ENCODE peak calls at places on chromosome 22, in eight cellular contexts. One of them, this sample, is unnamed.

GRCh38 chr22:24325105-24325757 is 54.6 kb downstream of the SPECC1L start:
- DNase-seq in pancreas: no peak
- DNase-seq in lower lobe of right lung: no peak
- DNase-seq in WERI-Rb-1: peak
- DNase-seq in BE2C: peak
- DNase-seq in colonic mucosa: peak
- DNase-seq in astrocyte of the spinal cord: peak
- DNase-seq in HCT116: no peak
- DNase-seq in this sample: peak

GRCh38 chr22:25148149-25148691 is 51.4 kb upstream of the CRYBB3 start:
- DNase-seq in pancreas: peak
- DNase-seq in lower lobe of right lung: no peak
- DNase-seq in WERI-Rb-1: no peak
- DNase-seq in BE2C: no peak
- DNase-seq in colonic mucosa: peak
- DNase-seq in astrocyte of the spinal cord: no peak
- DNase-seq in HCT116: no peak
- DNase-seq in this sample: no peak

GRCh38 chr22:46830001-46830715 is 67.7 kb downstream of the TBC1D22A start:
- DNase-seq in pancreas: no peak
- DNase-seq in lower lobe of right lung: no peak
- DNase-seq in WERI-Rb-1: no peak
- DNase-seq in BE2C: peak
- DNase-seq in colonic mucosa: no peak
- DNase-seq in astrocyte of the spinal cord: peak
- DNase-seq in HCT116: no peak
- DNase-seq in this sample: peak

GRCh38 chr22:21450320-21450831 is 16.8 kb upstream of the TMEM191C start:
- DNase-seq in pancreas: no peak
- DNase-seq in lower lobe of right lung: peak
- DNase-seq in WERI-Rb-1: no peak
- DNase-seq in BE2C: peak
- DNase-seq in colonic mucosa: peak
- DNase-seq in astrocyte of the spinal cord: no peak
- DNase-seq in HCT116: no peak
- DNase-seq in this sample: no peak

GRCh38 chr22:44719586-44720368 is 17.8 kb downstream of the PRR5 start:
- DNase-seq in pancreas: peak
- DNase-seq in lower lobe of right lung: no peak
- DNase-seq in WERI-Rb-1: peak
- DNase-seq in BE2C: peak
- DNase-seq in colonic mucosa: no peak
- DNase-seq in astrocyte of the spinal cord: no peak
- DNase-seq in HCT116: no peak
- DNase-seq in this sample: peak

GRCh38 chr22:41544671-41545476 is 604 bp upstream of the POLR3H start:
- DNase-seq in pancreas: no peak
- DNase-seq in lower lobe of right lung: no peak
- DNase-seq in WERI-Rb-1: no peak
- DNase-seq in BE2C: no peak
- DNase-seq in colonic mucosa: no peak
- DNase-seq in astrocyte of the spinal cord: no peak
- DNase-seq in HCT116: no peak
- DNase-seq in this sample: no peak

GRCh38 chr22:24550028-24550901 is 4.7 kb downstream of the GUCD1 start:
- DNase-seq in pancreas: peak
- DNase-seq in lower lobe of right lung: no peak
- DNase-seq in WERI-Rb-1: no peak
- DNase-seq in BE2C: no peak
- DNase-seq in colonic mucosa: peak
- DNase-seq in astrocyte of the spinal cord: no peak
- DNase-seq in HCT116: no peak
- DNase-seq in this sample: no peak

GRCh38 chr22:21098099-21098671 is 52.4 kb downstream of the LRRC74B start:
- DNase-seq in pancreas: no peak
- DNase-seq in lower lobe of right lung: no peak
- DNase-seq in WERI-Rb-1: no peak
- DNase-seq in BE2C: no peak
- DNase-seq in colonic mucosa: no peak
- DNase-seq in astrocyte of the spinal cord: no peak
- DNase-seq in HCT116: peak
- DNase-seq in this sample: no peak

GRCh38 chr22:24588370-24588755 is 4.5 kb downstream of the LRRC75B start:
- DNase-seq in pancreas: peak
- DNase-seq in lower lobe of right lung: no peak
- DNase-seq in WERI-Rb-1: no peak
- DNase-seq in BE2C: no peak
- DNase-seq in colonic mucosa: no peak
- DNase-seq in astrocyte of the spinal cord: peak
- DNase-seq in HCT116: no peak
- DNase-seq in this sample: no peak

GRCh38 chr22:47391169-47392053 is 629.0 kb downstream of the TBC1D22A start:
- DNase-seq in pancreas: no peak
- DNase-seq in lower lobe of right lung: no peak
- DNase-seq in WERI-Rb-1: no peak
- DNase-seq in BE2C: no peak
- DNase-seq in colonic mucosa: no peak
- DNase-seq in astrocyte of the spinal cord: no peak
- DNase-seq in HCT116: no peak
- DNase-seq in this sample: no peak

GRCh38 chr22:47835726-47836125 is 1073.3 kb downstream of the TBC1D22A start:
- DNase-seq in pancreas: no peak
- DNase-seq in lower lobe of right lung: no peak
- DNase-seq in WERI-Rb-1: no peak
- DNase-seq in BE2C: no peak
- DNase-seq in colonic mucosa: no peak
- DNase-seq in astrocyte of the spinal cord: peak
- DNase-seq in HCT116: peak
- DNase-seq in this sample: peak

DNA sequence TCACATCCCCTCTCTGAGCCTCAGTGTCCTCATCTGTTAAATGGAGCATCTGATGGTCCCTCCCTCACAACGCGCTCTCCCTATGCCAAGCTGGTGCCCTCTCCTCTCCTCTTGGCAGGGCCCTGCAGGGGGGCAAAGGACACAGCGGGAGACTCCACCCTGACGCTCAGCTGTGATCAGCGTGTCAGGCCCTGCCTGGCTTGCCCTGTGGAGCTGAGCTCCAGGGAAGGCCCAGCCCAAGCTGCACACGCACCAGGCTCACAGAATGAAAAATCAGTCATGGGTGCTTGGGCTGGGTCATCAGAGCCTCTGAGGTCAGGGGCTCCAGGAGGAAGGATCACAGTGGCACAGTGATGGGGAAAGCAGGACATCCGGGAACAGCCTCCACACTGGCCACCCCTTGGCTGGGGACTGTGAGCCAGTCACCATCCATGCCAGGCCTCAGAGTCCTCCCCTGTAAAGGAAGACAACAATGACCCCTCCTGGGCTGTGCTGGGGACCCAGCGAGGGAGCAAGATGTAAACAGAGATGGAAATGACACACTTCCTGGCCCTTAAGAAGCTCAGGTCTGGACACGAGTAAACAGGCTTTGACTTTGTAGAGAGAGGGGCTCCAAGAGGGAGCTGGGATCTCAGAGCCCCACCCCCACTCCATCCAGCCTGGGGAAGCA is 36.6 kb downstream of the RPL3 start:
- DNase-seq in pancreas: no peak
- DNase-seq in lower lobe of right lung: no peak
- DNase-seq in WERI-Rb-1: no peak
- DNase-seq in BE2C: no peak
- DNase-seq in colonic mucosa: no peak
- DNase-seq in astrocyte of the spinal cord: no peak
- DNase-seq in HCT116: no peak
- DNase-seq in this sample: no peak
- TF ChIP-seq CTCF in pancreas: no peak
- TF ChIP-seq CTCF in lower lobe of right lung: peak
- TF ChIP-seq CTCF in WERI-Rb-1: no peak
- TF ChIP-seq CTCF in BE2C: no peak
- TF ChIP-seq CTCF in colonic mucosa: no peak
- TF ChIP-seq CTCF in astrocyte of the spinal cord: no peak
- TF ChIP-seq CTCF in HCT116: no peak
- TF ChIP-seq CTCF in this sample: no peak

GRCh38 chr22:17802822-17803221 is 28.6 kb upstream of the BID start:
- DNase-seq in pancreas: no peak
- DNase-seq in lower lobe of right lung: no peak
- DNase-seq in WERI-Rb-1: no peak
- DNase-seq in BE2C: no peak
- DNase-seq in colonic mucosa: no peak
- DNase-seq in astrocyte of the spinal cord: no peak
- DNase-seq in HCT116: no peak
- DNase-seq in this sample: no peak

GRCh38 chr22:17806437-17806836 is 32.2 kb upstream of the BID start:
- DNase-seq in pancreas: no peak
- DNase-seq in lower lobe of right lung: no peak
- DNase-seq in WERI-Rb-1: no peak
- DNase-seq in BE2C: no peak
- DNase-seq in colonic mucosa: no peak
- DNase-seq in astrocyte of the spinal cord: no peak
- DNase-seq in HCT116: no peak
- DNase-seq in this sample: no peak

GRCh38 chr22:17802411-17802810 is 28.1 kb upstream of the BID start:
- DNase-seq in pancreas: no peak
- DNase-seq in lower lobe of right lung: no peak
- DNase-seq in WERI-Rb-1: no peak
- DNase-seq in BE2C: no peak
- DNase-seq in colonic mucosa: no peak
- DNase-seq in astrocyte of the spinal cord: no peak
- DNase-seq in HCT116: no peak
- DNase-seq in this sample: no peak

GRCh38 chr22:17804331-17805080 is 30.2 kb upstream of the BID start:
- DNase-seq in pancreas: no peak
- DNase-seq in lower lobe of right lung: no peak
- DNase-seq in WERI-Rb-1: no peak
- DNase-seq in BE2C: no peak
- DNase-seq in colonic mucosa: no peak
- DNase-seq in astrocyte of the spinal cord: no peak
- DNase-seq in HCT116: no peak
- DNase-seq in this sample: no peak

DNA sequence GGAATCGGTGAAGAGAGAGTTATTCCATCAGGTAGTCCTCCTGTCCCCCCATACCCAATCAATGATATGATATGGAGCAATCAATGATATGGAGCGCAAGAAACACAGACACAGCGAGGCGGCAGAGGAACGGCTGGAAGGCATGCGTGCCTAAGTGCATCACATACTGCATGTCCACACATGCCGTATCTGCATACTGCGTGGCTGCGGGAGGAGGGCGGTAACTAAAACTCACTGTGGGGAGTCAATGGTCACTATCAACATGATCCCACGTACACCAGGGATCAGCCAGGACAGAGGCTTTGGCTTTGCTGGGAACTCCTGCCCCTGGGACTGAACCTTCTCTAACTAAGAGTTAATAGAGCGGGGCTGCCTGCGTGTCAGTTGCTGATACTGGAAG is 29.6 kb upstream of the BID start:
- DNase-seq in pancreas: no peak
- DNase-seq in lower lobe of right lung: no peak
- DNase-seq in WERI-Rb-1: no peak
- DNase-seq in BE2C: no peak
- DNase-seq in colonic mucosa: no peak
- DNase-seq in astrocyte of the spinal cord: no peak
- DNase-seq in HCT116: no peak
- DNase-seq in this sample: no peak
- H3K4me3 ChIP-seq in pancreas: no peak
- H3K4me3 ChIP-seq in lower lobe of right lung: no peak
- H3K4me3 ChIP-seq in WERI-Rb-1: no peak
- H3K4me3 ChIP-seq in BE2C: no peak
- H3K4me3 ChIP-seq in colonic mucosa: no peak
- H3K4me3 ChIP-seq in astrocyte of the spinal cord: no peak
- H3K4me3 ChIP-seq in HCT116: no peak
- H3K4me3 ChIP-seq in this sample: no peak

DNA sequence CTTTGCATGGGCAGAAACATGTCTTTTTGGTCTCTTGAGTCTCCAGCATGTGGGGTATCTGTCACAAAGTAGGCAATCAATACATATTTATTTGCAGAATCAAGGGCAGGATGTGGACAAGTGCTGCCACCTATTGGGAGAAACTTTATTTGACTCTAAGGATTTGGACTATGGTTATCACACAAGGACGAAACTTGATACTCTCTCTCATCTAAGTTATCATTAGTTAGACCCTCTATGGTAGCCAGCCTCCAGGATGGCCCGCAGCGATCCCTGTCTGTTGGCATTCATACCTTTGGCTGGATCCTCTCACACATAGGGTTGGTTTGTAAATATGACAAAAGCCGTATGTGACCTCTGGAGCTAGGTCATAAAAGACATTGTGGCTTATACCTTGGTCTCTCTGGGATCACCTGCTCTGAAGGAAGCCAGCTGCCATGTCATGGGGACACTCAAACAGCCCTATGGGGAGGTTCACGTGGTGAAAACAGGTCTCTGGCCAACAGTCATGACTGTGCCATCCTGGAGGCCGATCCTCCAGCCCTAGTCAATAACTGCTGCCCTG is 1.1 kb upstream of the FBXO7 start:
- DNase-seq in pancreas: no peak
- DNase-seq in lower lobe of right lung: no peak
- DNase-seq in WERI-Rb-1: peak
- DNase-seq in BE2C: peak
- DNase-seq in colonic mucosa: peak
- DNase-seq in astrocyte of the spinal cord: peak
- DNase-seq in HCT116: peak
- DNase-seq in this sample: peak
- TF ChIP-seq CTCF in pancreas: peak
- TF ChIP-seq CTCF in lower lobe of right lung: peak
- TF ChIP-seq CTCF in WERI-Rb-1: peak
- TF ChIP-seq CTCF in BE2C: peak
- TF ChIP-seq CTCF in colonic mucosa: peak
- TF ChIP-seq CTCF in astrocyte of the spinal cord: peak
- TF ChIP-seq CTCF in HCT116: peak
- TF ChIP-seq CTCF in this sample: peak

GRCh38 chr22:50169181-50169759 is 1.3 kb upstream of the PANX2 start:
- DNase-seq in pancreas: no peak
- DNase-seq in lower lobe of right lung: no peak
- DNase-seq in WERI-Rb-1: no peak
- DNase-seq in BE2C: peak
- DNase-seq in colonic mucosa: no peak
- DNase-seq in astrocyte of the spinal cord: no peak
- DNase-seq in HCT116: no peak
- DNase-seq in this sample: no peak
- H3K4me3 ChIP-seq in pancreas: peak
- H3K4me3 ChIP-seq in lower lobe of right lung: peak
- H3K4me3 ChIP-seq in WERI-Rb-1: peak
- H3K4me3 ChIP-seq in BE2C: no peak
- H3K4me3 ChIP-seq in colonic mucosa: no peak
- H3K4me3 ChIP-seq in astrocyte of the spinal cord: no peak
- H3K4me3 ChIP-seq in HCT116: peak
- H3K4me3 ChIP-seq in this sample: peak